ENCODE peak calls at places on chromosomes 7 and 10, in eight cellular contexts. W is left ventricle myocardium inferior; V is activated CD4-positive, CD25-positive, alpha-beta regulatory T cell; I is activated T-helper 9 cell treated with anti-CD3 and anti-CD28 coated beads, Interleukin-2, amount 50 U/mL, for 16 hours; C is kidney glomerular epithelial cell; D is amygdala; O is KBM-7; X is islet precursor cell. B is an unnamed sample.

GRCh38 chr10:1591742-1592141 is 145.6 kb downstream of the ADARB2 start:
- DNase-seq in W (no peak), V (no peak), I (no peak), C (no peak), D (no peak), O (no peak), X (peak; percentile 19), B (no peak)

GRCh38 chr10:11913184-11913641 is 90.1 kb downstream of the PROSER2 start:
- DNase-seq in W (no peak), V (no peak), I (no peak), C (no peak), D (no peak), O (peak; percentile 16), X (peak; percentile 87), B (no peak)

GRCh38 chr10:59674211-59674836 is 35.3 kb downstream of the SLC16A9 start:
- DNase-seq in W (no peak), V (no peak), I (no peak), C (peak; percentile 55), D (no peak), O (no peak), X (peak; percentile 73), B (no peak)

GRCh38 chr7:53422291-53422690 is 386.9 kb downstream of the POM121L12 start:
- DNase-seq in W (no peak), V (no peak), I (no peak), C (peak; percentile 93), D (no peak), O (no peak), X (no peak), B (peak; percentile 46)

GRCh38 chr7:131173148-131173890 is 154.4 kb upstream of the MKLN1 start:
- DNase-seq in W (no peak), V (no peak), I (no peak), C (no peak), D (no peak), O (no peak), X (no peak), B (peak; percentile 53)

GRCh38 chr7:104231054-104232046 is 23.5 kb upstream of the ORC5 start:
- DNase-seq in W (no peak), V (no peak), I (no peak), C (peak; percentile 47), D (peak; percentile 10), O (peak; percentile 69), X (peak; percentile 77), B (peak; percentile 40)

GRCh38 chr7:121499526-121500123 is 103.5 kb upstream of the FAM3C start:
- DNase-seq in W (no peak), V (no peak), I (no peak), C (no peak), D (no peak), O (no peak), X (no peak), B (no peak)

GRCh38 chr7:153941061-153941460 is 111.1 kb upstream of the DPP6 start:
- DNase-seq in W (no peak), V (no peak), I (no peak), C (no peak), D (no peak), O (no peak), X (no peak), B (no peak)

GRCh38 chr7:26284995-26285632 is 6.5 kb upstream of the SNX10 start:
- DNase-seq in W (no peak), V (no peak), I (no peak), C (no peak), D (no peak), O (peak; percentile 68), X (no peak), B (no peak)

GRCh38 chr10:21364196-21365114 is 161.0 kb downstream of the SKIDA1 start:
- DNase-seq in W (peak; percentile 40), V (no peak), I (no peak), C (peak; percentile 70), D (no peak), O (no peak), X (peak; percentile 98), B (peak; percentile 95)

GRCh38 chr10:34956756-34957155 is 133.4 kb downstream of the CUL2 start:
- DNase-seq in W (no peak), V (no peak), I (no peak), C (no peak), D (no peak), O (no peak), X (no peak), B (peak; percentile 14)

GRCh38 chr10:128865398-128865797 is 601.6 kb upstream of the MGMT start:
- DNase-seq in W (no peak), V (no peak), I (no peak), C (no peak), D (no peak), O (no peak), X (no peak), B (no peak)

GRCh38 chr7:100674441-100675407 is 1.2 kb downstream of the GNB2 start:
- DNase-seq in W (peak; percentile 42), V (no peak), I (peak; percentile 39), C (no peak), D (no peak), O (no peak), X (no peak), B (no peak)

GRCh38 chr7:13279854-13280435 is 592.5 kb downstream of the ARL4A start:
- DNase-seq in W (no peak), V (no peak), I (no peak), C (peak; percentile 9), D (no peak), O (peak; percentile 35), X (no peak), B (no peak)

GRCh38 chr10:128924918-128925317 is 542.1 kb upstream of the MGMT start:
- DNase-seq in W (no peak), V (no peak), I (no peak), C (no peak), D (no peak), O (no peak), X (peak; percentile 30), B (no peak)

GRCh38 chr10:128310966-128311658 is 184.9 kb upstream of the MKI67 start:
- DNase-seq in W (no peak), V (no peak), I (no peak), C (no peak), D (no peak), O (no peak), X (peak; percentile 59), B (no peak)

GRCh38 chr7:91164948-91165845 is 99.0 kb upstream of the FZD1 start:
- DNase-seq in W (no peak), V (no peak), I (no peak), C (peak; percentile 92), D (no peak), O (peak; percentile 3), X (no peak), B (peak; percentile 48)

GRCh38 chr7:139127648-139128047 is 18.1 kb upstream of the ZC3HAV1 start:
- DNase-seq in W (no peak), V (no peak), I (no peak), C (no peak), D (no peak), O (peak; percentile 34), X (no peak), B (no peak)

GRCh38 chr10:35447693-35448407 is 111.5 kb downstream of the CCNY start:
- DNase-seq in W (no peak), V (no peak), I (no peak), C (peak; percentile 26), D (no peak), O (peak; percentile 46), X (peak; percentile 87), B (peak; percentile 44)

GRCh38 chr7:51428226-51428887 is 111.7 kb upstream of the COBL start:
- DNase-seq in W (no peak), V (no peak), I (no peak), C (no peak), D (no peak), O (no peak), X (no peak), B (peak; percentile 17)

GRCh38 chr10:30963994-30964930 is 67.4 kb downstream of the ZNF438 start:
- DNase-seq in W (no peak), V (no peak), I (no peak), C (no peak), D (no peak), O (no peak), X (no peak), B (no peak)

GRCh38 chr7:41491752-41492405 is 211.0 kb downstream of the INHBA start:
- DNase-seq in W (no peak), V (no peak), I (no peak), C (no peak), D (no peak), O (no peak), X (no peak), B (no peak)

GRCh38 chr7:28811003-28811402 is 147.1 kb downstream of the TRIL start:
- DNase-seq in W (no peak), V (no peak), I (no peak), C (no peak), D (no peak), O (no peak), X (no peak), B (no peak)

GRCh38 chr10:69069090-69070042 is 18.5 kb upstream of the SRGN start:
- DNase-seq in W (no peak), V (no peak), I (no peak), C (no peak), D (no peak), O (no peak), X (no peak), B (no peak)

GRCh38 chr10:125148576-125148975 is 11.8 kb downstream of the CTBP2 start:
- DNase-seq in W (no peak), V (no peak), I (no peak), C (no peak), D (no peak), O (no peak), X (no peak), B (no peak)

GRCh38 chr7:35969055-35969454 is 168.2 kb downstream of the SEPTIN7 start:
- DNase-seq in W (no peak), V (no peak), I (no peak), C (no peak), D (no peak), O (no peak), X (no peak), B (no peak)